ENCODE peak calls at places on chromosomes 2 and 18, in six cellular contexts. I is neural progenitor cell, V is HFF-Myc, C is colonic mucosa, E is brain microvascular endothelial cell, X is T-cell. B is an unnamed sample.

GRCh38 chr2:191170301-191170636 is 19.5 kb upstream of the STAT4 start:
- DNase-seq in V (no peak), I (no peak), X (no peak), E (no peak), C (no peak), B (no peak)

GRCh38 chr2:189426886-189427285 is 14.4 kb upstream of the WDR75 start:
- DNase-seq in E (no peak), I (no peak), V (no peak), C (no peak), X (no peak), B (no peak)

GRCh38 chr2:31192396-31193065 is 24.8 kb downstream of the CAPN14 start:
- DNase-seq in E (no peak), C (no peak), V (no peak), I (no peak), X (no peak), B (no peak)

GRCh38 chr18:71442830-71443229 is 1101.3 kb downstream of the CBLN2 start:
- DNase-seq in I (no peak), X (no peak), C (no peak), E (no peak), V (no peak), B (no peak)

GRCh38 chr2:168814046-168814445 is 11.6 kb downstream of the NOSTRIN start:
- DNase-seq in V (no peak), I (no peak), E (no peak), X (no peak), C (no peak), B (no peak)

GRCh38 chr2:172461591-172462392 is 34.4 kb downstream of the ITGA6 start:
- DNase-seq in E (no peak), I (peak), C (peak), X (peak), V (no peak), B (no peak)

GRCh38 chr2:239455436-239456203 is 54.8 kb upstream of the HDAC4 start:
- DNase-seq in E (no peak), I (no peak), V (no peak), X (no peak), C (no peak), B (no peak)

GRCh38 chr2:181239400-181239799 is 217.8 kb upstream of the ITGA4 start:
- DNase-seq in X (peak), V (no peak), I (peak), C (no peak), E (no peak), B (no peak)

GRCh38 chr2:19547321-19547720 is 188.9 kb upstream of the OSR1 start:
- DNase-seq in X (no peak), C (no peak), E (no peak), V (no peak), I (no peak), B (no peak)

GRCh38 chr2:133286326-133286922 is 281.8 kb downstream of the NCKAP5 start:
- DNase-seq in V (no peak), I (no peak), C (no peak), E (no peak), X (no peak), B (no peak)

GRCh38 chr18:47898055-47898454 is 32.4 kb downstream of the SMAD2 start:
- DNase-seq in C (no peak), V (no peak), X (no peak), I (no peak), E (no peak), B (no peak)

GRCh38 chr2:173119944-173120343 is 44.3 kb downstream of the MAP3K20 start:
- DNase-seq in I (no peak), V (no peak), E (no peak), C (no peak), X (no peak), B (no peak)

GRCh38 chr18:2948038-2948437 is 64.9 kb downstream of the LPIN2 start:
- DNase-seq in C (no peak), I (peak), V (no peak), X (no peak), E (peak), B (peak)

GRCh38 chr18:63492851-63493250 is 16.1 kb downstream of the SERPINB5 start:
- DNase-seq in X (no peak), E (no peak), I (no peak), V (no peak), C (no peak), B (no peak)

GRCh38 chr2:145464901-145465300 is 945.0 kb upstream of the ZEB2 start:
- DNase-seq in C (no peak), V (no peak), E (no peak), I (no peak), X (no peak), B (no peak)

GRCh38 chr2:181570833-181571661 is 85.9 kb downstream of the CERKL start:
- DNase-seq in E (no peak), V (no peak), C (no peak), X (no peak), I (no peak), B (no peak)

GRCh38 chr2:106020032-106020431 is 174.1 kb downstream of the UXS1 start:
- DNase-seq in I (no peak), V (no peak), X (no peak), C (no peak), E (no peak), B (no peak)

GRCh38 chr2:207092803-207093202 is 72.9 kb downstream of the KLF7 start:
- DNase-seq in X (no peak), C (no peak), V (no peak), I (no peak), E (no peak), B (no peak)

GRCh38 chr2:177799531-177799930 is 273.0 kb downstream of the PDE11A start:
- DNase-seq in X (no peak), I (peak), E (no peak), V (peak), C (peak), B (no peak)

GRCh38 chr2:24272161-24272802 is 88.1 kb downstream of the ITSN2 start:
- DNase-seq in C (no peak), X (no peak), E (no peak), V (no peak), I (no peak), B (no peak)

GRCh38 chr2:11710210-11710609 is 36.2 kb upstream of the LPIN1 start:
- DNase-seq in C (no peak), I (no peak), E (peak), X (no peak), V (peak), B (peak)

GRCh38 chr2:179825494-179825893 is 35.9 kb downstream of the ZNF385B start:
- DNase-seq in E (peak), I (peak), X (no peak), V (no peak), C (no peak), B (no peak)

GRCh38 chr2:190843874-190844699 is 36.5 kb upstream of the GLS start:
- DNase-seq in V (no peak), I (no peak), X (no peak), C (no peak), E (peak), B (no peak)

GRCh38 chr2:230790981-230791380 is 73.8 kb upstream of the ITM2C start:
- DNase-seq in X (no peak), I (no peak), E (no peak), C (no peak), V (no peak), B (no peak)

GRCh38 chr2:146623771-146624170 is 1221.1 kb upstream of the ACVR2A start:
- DNase-seq in X (no peak), E (peak), I (no peak), C (no peak), V (no peak), B (peak)

GRCh38 chr2:12008425-12009061 is 262.1 kb downstream of the LPIN1 start:
- DNase-seq in X (no peak), I (no peak), E (peak), C (no peak), V (no peak), B (no peak)

GRCh38 chr18:36580874-36581750 is 247.7 kb downstream of the TPGS2 start:
- DNase-seq in X (no peak), V (peak), I (no peak), E (peak), C (no peak), B (peak)

GRCh38 chr2:179562330-179562885 is 297.8 kb upstream of the SESTD1 start:
- DNase-seq in X (no peak), I (peak), V (no peak), E (no peak), C (no peak), B (no peak)

B was measured in skeletal muscle cell.